ENCODE peak calls at places on chromosomes 7 and 10, in nine cellular contexts. X, W, O, Q, S, V, F, Y and M are unnamed samples.

GRCh38 chr7:114710495-114710894 is 211.4 kb upstream of the MDFIC start:
- DNase-seq in X (no peak), W (no peak), O (no peak), Q (no peak), S (no peak), V (no peak), F (no peak), Y (no peak), M (no peak)

GRCh38 chr10:123306290-123306689 is 152.1 kb downstream of the BUB3 start:
- DNase-seq in X (no peak), W (no peak), O (no peak), Q (no peak), S (no peak), V (no peak), F (no peak), Y (no peak), M (no peak)

GRCh38 chr10:114635101-114635500 is 23.0 kb downstream of the ABLIM1 start:
- DNase-seq in X (no peak), W (no peak), O (no peak), Q (no peak), S (no peak), V (no peak), F (no peak), Y (no peak), M (no peak)

GRCh38 chr7:132518839-132519173 is 57.5 kb downstream of the PLXNA4 start:
- DNase-seq in X (no peak), W (no peak), O (no peak), Q (no peak), S (no peak), V (no peak), F (no peak), Y (no peak), M (no peak)

GRCh38 chr10:113301342-113301984 is 251.4 kb upstream of the HABP2 start:
- DNase-seq in X (no peak), W (no peak), O (no peak), Q (no peak), S (no peak), V (no peak), F (peak), Y (no peak), M (no peak)

GRCh38 chr7:66409493-66409892 is 204.4 kb downstream of the TPST1 start:
- DNase-seq in X (no peak), W (no peak), O (no peak), Q (no peak), S (no peak), V (no peak), F (no peak), Y (no peak), M (no peak)

GRCh38 chr10:15742102-15742501 is 22.4 kb upstream of the ITGA8 start:
- DNase-seq in X (no peak), W (no peak), O (no peak), Q (no peak), S (no peak), V (no peak), F (no peak), Y (no peak), M (no peak)

GRCh38 chr7:12827920-12828319 is 140.5 kb downstream of the ARL4A start:
- DNase-seq in X (no peak), W (no peak), O (no peak), Q (no peak), S (no peak), V (no peak), F (no peak), Y (no peak), M (no peak)

GRCh38 chr10:78868048-78868447 is 200.7 kb upstream of the ZMIZ1 start:
- DNase-seq in X (no peak), W (no peak), O (no peak), Q (no peak), S (no peak), V (no peak), F (no peak), Y (no peak), M (no peak)

GRCh38 chr7:131008840-131009651 is 275.0 kb upstream of the KLF14 start:
- DNase-seq in X (no peak), W (no peak), O (no peak), Q (no peak), S (no peak), V (no peak), F (no peak), Y (no peak), M (no peak)

GRCh38 chr10:43679509-43679908 is 30.8 kb upstream of the ZNF32 start:
- DNase-seq in X (no peak), W (no peak), O (no peak), Q (no peak), S (peak), V (no peak), F (no peak), Y (peak), M (peak)

GRCh38 chr10:96387601-96388000 is 28.8 kb upstream of the OPALIN start:
- DNase-seq in X (no peak), W (no peak), O (no peak), Q (no peak), S (no peak), V (no peak), F (no peak), Y (no peak), M (no peak)

GRCh38 chr7:45080265-45080957 is 8.4 kb downstream of the NACAD start:
- DNase-seq in X (peak), W (no peak), O (no peak), Q (no peak), S (no peak), V (no peak), F (peak), Y (no peak), M (no peak)

GRCh38 chr7:96415293-96415940 is 93.5 kb upstream of the SLC25A13 start:
- DNase-seq in X (peak), W (no peak), O (peak), Q (no peak), S (peak), V (no peak), F (no peak), Y (no peak), M (no peak)

GRCh38 chr7:47552631-47553030 is 29.3 kb downstream of the TNS3 start:
- DNase-seq in X (no peak), W (no peak), O (no peak), Q (no peak), S (no peak), V (peak), F (no peak), Y (no peak), M (no peak)

GRCh38 chr7:665751-666453 is 60.6 kb upstream of the DNAAF5 start:
- DNase-seq in X (no peak), W (no peak), O (no peak), Q (no peak), S (no peak), V (no peak), F (no peak), Y (peak), M (peak)

GRCh38 chr10:117370205-117370604 is 5.0 kb downstream of the PDZD8 start:
- DNase-seq in X (no peak), W (no peak), O (no peak), Q (no peak), S (no peak), V (no peak), F (no peak), Y (no peak), M (no peak)

GRCh38 chr7:106460792-106461254 is 176.0 kb upstream of the NAMPT start:
- DNase-seq in X (no peak), W (no peak), O (peak), Q (no peak), S (no peak), V (no peak), F (no peak), Y (no peak), M (no peak)

GRCh38 chr10:8052344-8052969 is 2.0 kb upstream of the GATA3 start:
- DNase-seq in X (no peak), W (no peak), O (peak), Q (no peak), S (no peak), V (no peak), F (no peak), Y (no peak), M (no peak)

GRCh38 chr7:89456556-89456955 is 661.0 kb upstream of the TEX47 start:
- DNase-seq in X (no peak), W (no peak), O (no peak), Q (no peak), S (no peak), V (no peak), F (no peak), Y (no peak), M (no peak)

GRCh38 chr10:43121444-43121843 is 16.8 kb upstream of the CSGALNACT2 start:
- DNase-seq in X (peak), W (no peak), O (no peak), Q (no peak), S (no peak), V (no peak), F (peak), Y (no peak), M (no peak)

GRCh38 chr10:102633282-102633681 is 11.0 kb upstream of the TRIM8 start:
- DNase-seq in X (peak), W (no peak), O (no peak), Q (no peak), S (no peak), V (no peak), F (peak), Y (no peak), M (no peak)

GRCh38 chr10:73889014-73889413 is 14.7 kb upstream of the CAMK2G start:
- DNase-seq in X (peak), W (peak), O (peak), Q (no peak), S (no peak), V (no peak), F (peak), Y (peak), M (peak)

GRCh38 chr7:156620246-156620775 is 20.3 kb upstream of the RNF32 start:
- DNase-seq in X (no peak), W (no peak), O (no peak), Q (no peak), S (no peak), V (no peak), F (no peak), Y (no peak), M (no peak)

GRCh38 chr7:55191926-55192692 is 173.0 kb upstream of the LANCL2 start:
- DNase-seq in X (no peak), W (no peak), O (no peak), Q (no peak), S (no peak), V (no peak), F (no peak), Y (no peak), M (peak)

GRCh38 chr10:76553231-76553630 is 1084.4 kb downstream of the KCNMA1 start:
- DNase-seq in X (no peak), W (no peak), O (peak), Q (no peak), S (no peak), V (no peak), F (no peak), Y (no peak), M (no peak)

GRCh38 chr10:35641430-35642015 is 573 bp downstream of the FZD8 start:
- DNase-seq in X (no peak), W (no peak), O (peak), Q (no peak), S (no peak), V (no peak), F (no peak), Y (peak), M (no peak)

GRCh38 chr10:101745074-101745690 is 30.7 kb downstream of the FGF8 start:
- DNase-seq in X (no peak), W (no peak), O (peak), Q (no peak), S (no peak), V (no peak), F (no peak), Y (no peak), M (no peak)

GRCh38 chr10:4512557-4513286 is 313.3 kb upstream of the AKR1E2 start:
- DNase-seq in X (no peak), W (no peak), O (peak), Q (no peak), S (no peak), V (no peak), F (peak), Y (peak), M (peak)

GRCh38 chr7:121873795-121874194 is 834 bp downstream of the PTPRZ1 start:
- DNase-seq in X (no peak), W (no peak), O (no peak), Q (no peak), S (no peak), V (no peak), F (no peak), Y (no peak), M (no peak)
- H3K4me3 ChIP-seq in X (peak), W (peak), O (peak), Q (no peak), S (peak), V (peak), F (no peak), Y (peak), M (peak)

DNA sequence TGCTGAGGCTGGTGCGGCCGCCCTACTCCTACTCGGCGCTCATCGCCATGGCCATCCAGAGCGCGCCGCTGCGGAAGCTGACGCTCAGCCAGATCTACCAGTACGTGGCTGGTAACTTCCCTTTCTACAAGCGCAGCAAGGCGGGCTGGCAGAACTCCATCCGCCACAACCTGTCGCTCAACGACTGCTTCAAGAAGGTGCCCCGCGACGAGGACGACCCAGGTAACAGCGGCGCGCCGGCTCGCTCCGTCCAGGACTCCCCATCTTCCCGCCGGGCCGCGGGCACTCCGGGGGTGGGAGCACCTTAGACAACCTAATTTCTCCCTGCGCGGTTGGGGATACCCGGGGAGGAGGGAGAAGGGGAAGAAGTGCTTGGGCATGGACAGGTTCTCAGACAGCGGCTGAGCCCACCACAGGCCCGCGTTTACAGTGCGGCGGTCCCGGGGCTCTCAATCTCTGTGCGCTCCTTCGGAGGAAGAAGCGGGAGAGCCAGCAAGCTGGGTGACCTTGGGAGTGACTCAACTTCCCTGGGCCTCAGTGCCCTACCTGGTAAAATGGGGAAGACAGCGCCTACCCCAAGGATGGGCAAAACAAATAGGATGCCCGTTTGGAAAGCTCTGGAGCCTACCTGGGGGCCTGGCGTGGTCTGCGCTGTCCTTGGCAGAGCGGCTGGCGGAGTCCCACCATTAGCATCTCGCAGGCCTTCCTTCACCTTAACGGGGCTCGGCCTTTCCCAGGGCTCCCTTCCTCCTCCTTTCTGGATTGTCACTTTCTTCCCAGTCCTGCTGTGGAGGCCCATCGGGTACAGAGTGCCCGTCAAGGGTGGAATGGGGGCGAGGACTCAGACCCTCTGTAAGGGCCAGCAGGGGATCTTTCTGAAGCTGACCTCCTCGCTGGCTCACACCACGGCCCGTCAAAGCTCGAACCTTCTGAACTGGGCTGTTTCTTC is 852 bp downstream of the FOXI2 start:
- DNase-seq in X (peak), W (no peak), O (peak), Q (no peak), S (no peak), V (no peak), F (no peak), Y (no peak), M (no peak)
- H3K4me3 ChIP-seq in X (no peak), W (no peak), O (no peak), Q (no peak), S (no peak), V (no peak), F (no peak), Y (peak), M (peak)

DNA sequence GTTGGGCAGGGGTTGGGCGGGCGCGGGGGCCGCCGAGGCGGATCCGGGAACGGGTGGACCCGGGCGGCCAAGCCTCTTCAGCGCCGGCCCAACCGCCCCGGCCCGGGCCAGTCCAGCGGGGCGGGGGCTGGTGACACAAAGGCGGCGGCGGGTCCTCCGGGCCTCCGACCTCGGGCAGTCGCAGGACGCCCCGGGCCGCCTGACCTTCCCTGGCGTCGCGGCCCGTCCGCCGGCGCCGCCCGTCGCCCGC is 54.2 kb downstream of the METTL2B start:
- DNase-seq in X (no peak), W (no peak), O (no peak), Q (no peak), S (no peak), V (no peak), F (no peak), Y (no peak), M (no peak)
- H3K4me3 ChIP-seq in X (peak), W (peak), O (peak), Q (peak), S (peak), V (peak), F (peak), Y (peak), M (peak)

GRCh38 chr7:134963031-134963430 is 23.3 kb upstream of the AGBL3 start:
- DNase-seq in X (no peak), W (no peak), O (no peak), Q (no peak), S (no peak), V (no peak), F (no peak), Y (no peak), M (no peak)
- H3K4me3 ChIP-seq in X (no peak), W (no peak), O (no peak), Q (no peak), S (no peak), V (no peak), F (no peak), Y (no peak), M (no peak)

DNA sequence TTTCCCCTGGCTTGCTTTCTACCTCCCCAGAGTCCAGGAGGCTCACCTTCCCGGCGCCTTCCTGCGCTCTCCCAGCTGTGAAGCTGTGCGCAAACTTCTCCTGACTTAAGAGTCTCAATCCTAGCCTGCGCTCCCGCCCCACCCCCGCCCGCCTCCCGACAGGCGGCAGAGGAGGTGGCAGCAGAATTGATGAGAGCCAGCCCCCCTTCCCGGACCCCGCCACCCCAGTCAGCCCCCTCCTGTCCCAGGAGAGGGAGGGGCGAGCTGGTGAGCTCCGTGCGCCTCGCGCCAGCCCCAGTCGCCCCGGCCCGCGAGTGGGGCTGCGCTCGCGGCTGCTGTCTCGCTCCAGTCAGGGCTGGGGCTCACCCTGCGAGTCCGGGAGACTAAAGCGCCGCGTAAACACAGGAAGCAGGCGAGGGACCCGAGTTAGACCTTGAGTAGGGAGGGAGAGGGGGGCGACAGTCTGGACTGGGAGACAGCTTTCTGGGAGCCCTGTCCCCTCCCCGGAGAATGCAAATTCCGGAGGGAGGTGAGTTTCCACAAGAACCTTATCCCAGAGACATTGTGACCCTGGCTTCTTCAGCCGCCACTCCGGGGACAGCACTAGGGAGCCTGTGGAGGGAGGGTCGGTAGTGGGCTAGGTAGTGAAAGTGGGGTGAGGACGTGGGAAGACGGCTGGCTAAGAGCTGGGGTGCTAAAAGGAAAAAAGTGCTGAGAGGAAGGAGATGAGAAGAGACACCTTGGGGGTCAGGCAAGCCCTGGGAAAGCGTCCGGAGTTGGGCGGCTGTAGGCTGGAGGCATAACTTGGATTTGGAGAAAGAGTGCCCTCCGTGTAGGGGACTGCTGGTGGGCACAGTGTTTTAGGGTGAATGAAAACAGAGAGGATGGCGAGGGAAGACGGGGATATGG is at the start of gene CALCR:
- DNase-seq in X (peak), W (no peak), O (peak), Q (no peak), S (peak), V (no peak), F (no peak), Y (no peak), M (no peak)
- H3K4me3 ChIP-seq in X (peak), W (no peak), O (no peak), Q (no peak), S (peak), V (peak), F (no peak), Y (no peak), M (peak)

DNA sequence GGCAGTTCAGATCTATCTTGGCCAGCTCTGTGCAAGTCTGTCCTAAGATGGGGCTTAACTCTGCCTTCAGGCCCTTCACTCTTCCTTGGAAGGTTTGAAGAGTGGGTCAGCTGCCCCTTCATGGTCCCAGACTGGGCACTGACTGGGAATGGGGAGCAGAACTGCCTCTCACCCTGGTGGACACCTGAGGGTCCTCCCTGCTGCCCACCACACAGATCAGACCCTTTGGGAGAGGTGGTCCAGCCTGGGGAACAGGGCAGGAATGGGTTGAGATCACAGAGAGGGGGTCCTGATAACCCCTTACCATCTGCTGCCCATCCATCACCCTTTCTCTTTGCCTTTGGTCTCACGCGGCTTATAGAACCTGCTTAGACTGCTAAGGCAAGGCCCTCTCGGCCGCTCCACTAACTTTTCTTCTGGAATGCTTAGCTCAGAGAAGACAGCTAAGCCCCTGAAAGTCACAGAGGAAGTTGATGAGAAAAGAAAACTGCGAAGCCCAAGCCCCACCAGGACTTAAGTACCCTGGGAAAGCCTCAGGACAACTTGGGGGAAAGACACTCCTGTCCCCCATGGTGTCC is 402 bp upstream of the CDHR1 start:
- DNase-seq in X (no peak), W (no peak), O (no peak), Q (no peak), S (no peak), V (no peak), F (no peak), Y (no peak), M (peak)
- H3K4me3 ChIP-seq in X (peak), W (peak), O (peak), Q (peak), S (peak), V (peak), F (peak), Y (peak), M (peak)